ENCODE peak calls at places on chromosomes 7 and 10, in eight cellular contexts. D is K562; W is NB4; M is C1 segment of cervical spinal cord; R is activated CD8-positive, alpha-beta memory T cell treated with anti-CD3 and anti-CD28 coated beads, Interleukin-2, amount 50 U/mL, for 48 hours; Y is stimulated activated CD4-positive, alpha-beta T cell treated with anti-CD3 and anti-CD28 coated beads, Interleukin-15, amount 100 ng/mL, for 48 hours; J is foreskin keratinocyte; F is left lobe of liver. P is an unnamed sample.

GRCh38 chr10:131514454-131514853 is 202.9 kb upstream of the TCERG1L start:
- DNase-seq in D (no peak), W (peak), M (no peak), R (no peak), Y (no peak), J (no peak), F (no peak), P (peak)

GRCh38 chr10:82277591-82277990 is 402.6 kb downstream of the NRG3 start:
- DNase-seq in D (no peak), W (no peak), M (no peak), R (no peak), Y (no peak), J (no peak), F (no peak), P (no peak)

GRCh38 chr7:36600869-36601530 is 123.3 kb downstream of the AOAH start:
- DNase-seq in D (no peak), W (no peak), M (no peak), R (no peak), Y (peak), J (peak), F (no peak), P (no peak)

GRCh38 chr10:97713828-97714400 is 384 bp downstream of the MARVELD1 start:
- DNase-seq in D (peak), W (peak), M (peak), R (no peak), Y (no peak), J (peak), F (peak), P (no peak)

GRCh38 chr10:60312818-60313588 is 76.7 kb downstream of the ANK3 start:
- DNase-seq in D (peak), W (no peak), M (no peak), R (no peak), Y (no peak), J (peak), F (no peak), P (no peak)

GRCh38 chr7:49020145-49020544 is 95.8 kb downstream of the CDC14C start:
- DNase-seq in D (no peak), W (no peak), M (no peak), R (no peak), Y (no peak), J (no peak), F (no peak), P (peak)

GRCh38 chr7:1675036-1675671 is 5.1 kb downstream of the ELFN1 start:
- DNase-seq in D (no peak), W (no peak), M (no peak), R (peak), Y (no peak), J (no peak), F (peak), P (no peak)

GRCh38 chr10:119341236-119342016 is 134.1 kb downstream of the GRK5 start:
- DNase-seq in D (peak), W (peak), M (no peak), R (peak), Y (peak), J (peak), F (peak), P (no peak)

GRCh38 chr10:108000365-108000764 is 835.9 kb upstream of the SORCS1 start:
- DNase-seq in D (no peak), W (no peak), M (no peak), R (no peak), Y (no peak), J (no peak), F (no peak), P (no peak)

GRCh38 chr10:117646718-117647117 is 104.2 kb downstream of the EMX2 start:
- DNase-seq in D (no peak), W (no peak), M (no peak), R (no peak), Y (no peak), J (no peak), F (no peak), P (no peak)